ENCODE peak calls at places on chromosomes 2 and 18, in seven cellular contexts. K is fibroblast of the aortic adventitia, A is GM23338, I is AG04450, T is psoas muscle, B is fibroblast of lung, P is uterus. Q is an unnamed sample.

GRCh38 chr2:241041557-241042158 is 43.2 kb downstream of the SNED1 start:
- DNase-seq in B (no peak), I (no peak), P (no peak), A (no peak), K (no peak), T (no peak), Q (no peak)

GRCh38 chr2:126359494-126359893 is 296.5 kb upstream of the GYPC start:
- DNase-seq in T (no peak), K (peak; percentile 21), P (no peak), I (no peak), A (peak; percentile 33), B (no peak), Q (no peak)

GRCh38 chr2:3642521-3643215 is 15.3 kb upstream of the ALLC start:
- DNase-seq in T (peak; percentile 26), P (peak; percentile 3), K (no peak), I (no peak), B (no peak), A (no peak), Q (no peak)

GRCh38 chr2:229456091-229456490 is 185.0 kb upstream of the PID1 start:
- DNase-seq in T (no peak), B (no peak), P (no peak), A (no peak), I (no peak), K (no peak), Q (no peak)

GRCh38 chr2:110860620-110861019 is 128.2 kb downstream of the ACOXL start:
- DNase-seq in T (no peak), I (no peak), K (no peak), P (no peak), A (no peak), B (no peak), Q (no peak)

GRCh38 chr2:159225025-159226016 is 61.2 kb downstream of the WDSUB1 start:
- DNase-seq in T (no peak), A (no peak), B (no peak), K (no peak), P (no peak), I (no peak), Q (no peak)

GRCh38 chr2:3587432-3587831 is 7.5 kb upstream of the COLEC11 start:
- DNase-seq in T (no peak), K (peak; percentile 35), I (peak; percentile 66), B (no peak), A (no peak), P (no peak), Q (no peak)

GRCh38 chr2:11080253-11081115 is 74.8 kb upstream of the SLC66A3 start:
- DNase-seq in T (no peak), A (peak; percentile 36), P (no peak), I (no peak), K (no peak), B (no peak), Q (no peak)

GRCh38 chr2:144519934-144520717 is at the start of gene ZEB2:
- DNase-seq in P (peak; percentile 75), T (peak; percentile 67), B (peak; percentile 70), I (no peak), K (peak; percentile 95), A (peak; percentile 72), Q (peak; percentile 72)

GRCh38 chr2:151640087-151640486 is 94.2 kb downstream of the NEB start:
- DNase-seq in K (no peak), T (no peak), A (peak; percentile 56), I (no peak), P (no peak), B (no peak), Q (no peak)

GRCh38 chr2:78318275-78318674 is 707.2 kb upstream of the REG3G start:
- DNase-seq in T (no peak), A (peak; percentile 24), P (no peak), B (no peak), I (no peak), K (no peak), Q (no peak)

GRCh38 chr2:31859959-31860358 is 150.8 kb downstream of the MEMO1 start:
- DNase-seq in I (no peak), P (no peak), K (no peak), T (no peak), A (no peak), B (no peak), Q (no peak)

GRCh38 chr2:516131-516530 is 161.1 kb downstream of the TMEM18 start:
- DNase-seq in A (no peak), K (no peak), I (no peak), T (no peak), P (no peak), B (no peak), Q (no peak)

GRCh38 chr2:102736174-102736606 is 25.6 kb upstream of the TMEM182 start:
- DNase-seq in I (no peak), B (no peak), P (no peak), T (no peak), A (no peak), K (peak; percentile 16), Q (no peak)

GRCh38 chr2:142734231-142734630 is 143.2 kb upstream of the KYNU start:
- DNase-seq in P (no peak), A (no peak), I (no peak), T (no peak), B (no peak), K (no peak), Q (no peak)

GRCh38 chr18:39191931-39192330 is 1626.3 kb upstream of the CELF4 start:
- DNase-seq in P (no peak), T (no peak), K (no peak), I (no peak), A (no peak), B (no peak), Q (no peak)

GRCh38 chr2:219968685-219969345 is 341.4 kb downstream of the SLC4A3 start:
- DNase-seq in T (no peak), B (peak; percentile 71), A (no peak), I (no peak), K (no peak), P (no peak), Q (peak; percentile 18)

GRCh38 chr2:15890936-15891905 is 49.1 kb upstream of the MYCN start:
- DNase-seq in A (peak; percentile 43), P (no peak), B (peak; percentile 5), K (no peak), T (no peak), I (no peak), Q (no peak)

GRCh38 chr2:60819155-60819862 is 62.1 kb upstream of the REL start:
- DNase-seq in T (no peak), B (no peak), I (no peak), K (no peak), A (no peak), P (no peak), Q (no peak)

GRCh38 chr18:49597556-49597955 is 35.7 kb downstream of the LIPG start:
- DNase-seq in T (no peak), P (no peak), B (peak; percentile 44), A (no peak), I (no peak), K (peak; percentile 30), Q (no peak)

GRCh38 chr2:68151037-68151436 is 6.7 kb upstream of the PNO1 start:
- DNase-seq in T (no peak), B (no peak), K (no peak), I (no peak), A (no peak), P (no peak), Q (no peak)

GRCh38 chr2:106839849-106840595 is 45.9 kb downstream of the ST6GAL2 start:
- DNase-seq in A (peak; percentile 90), K (no peak), T (no peak), B (no peak), P (no peak), I (no peak), Q (no peak)

DNA sequence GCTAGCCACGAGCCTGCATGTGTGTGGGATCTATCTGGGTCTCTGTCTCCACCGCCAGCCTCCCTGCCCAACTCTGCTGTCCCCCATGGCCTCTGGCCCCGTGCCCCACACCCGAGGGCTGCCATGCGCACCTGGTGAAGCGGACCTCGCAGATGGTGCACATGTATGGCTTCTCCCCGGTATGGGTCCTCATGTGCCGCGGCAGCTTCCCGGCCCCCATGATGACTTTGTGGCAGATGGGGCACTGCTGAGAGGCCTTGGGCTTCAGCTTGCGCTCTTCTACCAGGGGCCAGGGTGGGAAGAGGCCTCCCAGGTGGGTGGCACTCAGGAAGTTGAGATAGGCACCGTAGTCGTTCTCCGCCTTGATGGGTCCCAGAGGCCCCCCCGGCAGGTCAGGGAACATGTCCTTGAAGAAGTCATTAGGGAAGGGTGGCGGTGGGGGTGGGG is 109.3 kb upstream of the SMAD2 start:
- DNase-seq in P (no peak), K (no peak), B (no peak), I (no peak), A (no peak), T (no peak), Q (no peak)
- H3K4me3 ChIP-seq in P (no peak overlapping the region), K (no peak overlapping the region), B (no peak overlapping the region), I (no peak overlapping the region), A (no peak overlapping the region), T (no peak overlapping the region), Q (no peak overlapping the region)

GRCh38 chr2:65072181-65072970 is 16.2 kb downstream of the CEP68 start:
- DNase-seq in B (no peak), A (no peak), K (no peak), T (no peak), I (no peak), P (no peak), Q (no peak)
- TF ChIP-seq CTCF in B (no peak), A (no peak), K (no peak), T (no peak), I (no peak), P (no peak), Q (no peak)

GRCh38 chr18:76460482-76460881 is 34.6 kb downstream of the ZNF516 start:
- DNase-seq in P (no peak), I (no peak), A (no peak), T (no peak), K (peak; percentile 59), B (peak; percentile 25), Q (no peak)
- H3K4me3 ChIP-seq in P (no peak overlapping the region), I (no peak overlapping the region), A (no peak overlapping the region), T (peak overlapping the region; percentile 49), K (peak overlapping the region; percentile 5), B (no peak overlapping the region), Q (no peak overlapping the region)

GRCh38 chr2:179336782-179337534 is 72.3 kb upstream of the SESTD1 start:
- DNase-seq in B (peak; percentile 46), T (peak; percentile 64), A (no peak), I (no peak), K (peak; percentile 75), P (no peak), Q (peak; percentile 66)

GRCh38 chr2:179338681-179339080 is 74.0 kb upstream of the SESTD1 start:
- DNase-seq in T (no peak), K (peak; percentile 64), I (no peak), B (no peak), P (no peak), A (no peak), Q (peak; percentile 52)

GRCh38 chr2:179341152-179341866 is 76.7 kb upstream of the SESTD1 start:
- DNase-seq in K (peak; percentile 65), B (no peak), P (no peak), T (no peak), I (no peak), A (no peak), Q (no peak)

GRCh38 chr2:179343945-179344279 is 79.3 kb upstream of the SESTD1 start:
- DNase-seq in T (no peak), I (no peak), K (no peak), B (no peak), P (no peak), A (no peak), Q (no peak)

DNA sequence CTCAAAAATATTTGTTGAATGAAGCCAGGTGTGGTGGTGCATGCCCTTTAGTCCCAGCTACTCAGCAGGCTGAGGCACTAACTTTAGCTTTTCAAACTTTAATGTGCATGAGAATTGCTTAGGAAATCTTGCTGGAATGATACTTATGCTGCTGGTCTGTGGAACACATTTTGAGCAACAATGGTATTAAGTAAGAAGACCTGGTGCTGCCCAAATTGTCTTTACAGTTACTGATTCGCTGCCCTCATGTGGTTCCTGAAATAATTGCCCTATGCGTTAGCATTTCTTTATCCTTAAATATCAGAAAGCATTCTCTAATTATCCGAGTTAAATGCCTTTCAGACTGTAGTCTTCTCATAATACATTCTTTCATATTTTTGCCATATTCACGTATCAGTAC is 76.0 kb upstream of the SESTD1 start:
- DNase-seq in B (no peak), T (no peak), A (peak; percentile 55), P (no peak), I (no peak), K (peak; percentile 86), Q (peak; percentile 48)
- TF ChIP-seq CTCF in B (peak; percentile 23), T (peak; percentile 14), A (peak; percentile 59), P (no peak), I (peak; percentile 49), K (peak; percentile 57), Q (no peak)

Q was measured in AG09309.